ENCODE peak calls at places on chromosomes 12 and 14, in four cellular contexts. One of them, this sample, is unnamed.

GRCh38 chr12:46435625-46436024 is 63.1 kb upstream of the SLC38A2 start:
- DNase-seq in uterus: no peak
- DNase-seq in epithelial cell of esophagus: no peak
- DNase-seq in BJ: no peak
- DNase-seq in this sample: no peak

GRCh38 chr12:23771230-23771949 is 178.1 kb downstream of the SOX5 start:
- DNase-seq in epithelial cell of esophagus: no peak
- DNase-seq in uterus: no peak
- DNase-seq in BJ: no peak
- DNase-seq in this sample: peak; percentile 15

GRCh38 chr14:41568979-41569378 is 37.7 kb upstream of the LRFN5 start:
- DNase-seq in uterus: no peak
- DNase-seq in epithelial cell of esophagus: no peak
- DNase-seq in BJ: no peak
- DNase-seq in this sample: no peak

GRCh38 chr12:119204716-119205285 is 26.1 kb downstream of the HSPB8 start:
- DNase-seq in BJ: no peak
- DNase-seq in uterus: no peak
- DNase-seq in epithelial cell of esophagus: no peak
- DNase-seq in this sample: no peak

GRCh38 chr12:90080616-90081015 is 372.0 kb upstream of the ATP2B1 start:
- DNase-seq in epithelial cell of esophagus: no peak
- DNase-seq in uterus: no peak
- DNase-seq in BJ: no peak
- DNase-seq in this sample: no peak

GRCh38 chr14:20458031-20458789 is 3.0 kb downstream of the PIP4P1 start:
- DNase-seq in uterus: no peak
- DNase-seq in epithelial cell of esophagus: no peak
- DNase-seq in BJ: no peak
- DNase-seq in this sample: no peak

GRCh38 chr14:92663049-92663448 is 85.4 kb downstream of the LGMN start:
- DNase-seq in BJ: no peak
- DNase-seq in epithelial cell of esophagus: no peak
- DNase-seq in uterus: no peak
- DNase-seq in this sample: no peak

GRCh38 chr12:129870796-129871195 is 33.0 kb downstream of the TMEM132D start:
- DNase-seq in uterus: no peak
- DNase-seq in epithelial cell of esophagus: no peak
- DNase-seq in BJ: no peak
- DNase-seq in this sample: no peak

GRCh38 chr14:104240426-104241157 is 102.2 kb downstream of the KIF26A start:
- DNase-seq in uterus: no peak
- DNase-seq in epithelial cell of esophagus: no peak
- DNase-seq in BJ: no peak
- DNase-seq in this sample: no peak

GRCh38 chr12:60501124-60501729 is 905.4 kb downstream of the SLC16A7 start:
- DNase-seq in uterus: no peak
- DNase-seq in epithelial cell of esophagus: peak; percentile 4
- DNase-seq in BJ: no peak
- DNase-seq in this sample: no peak

GRCh38 chr12:3483089-3483488 is 7.9 kb upstream of the PRMT8 start:
- DNase-seq in uterus: no peak
- DNase-seq in BJ: no peak
- DNase-seq in epithelial cell of esophagus: no peak
- DNase-seq in this sample: no peak

GRCh38 chr12:113766880-113767878 is 198.9 kb downstream of the RBM19 start:
- DNase-seq in uterus: no peak
- DNase-seq in epithelial cell of esophagus: peak; percentile 50
- DNase-seq in BJ: peak; percentile 28
- DNase-seq in this sample: no peak

GRCh38 chr14:89207925-89208328 is 209.1 kb downstream of the FOXN3 start:
- DNase-seq in uterus: no peak
- DNase-seq in epithelial cell of esophagus: no peak
- DNase-seq in BJ: no peak
- DNase-seq in this sample: no peak

GRCh38 chr12:66965613-66966012 is 286.7 kb upstream of the GRIP1 start:
- DNase-seq in BJ: no peak
- DNase-seq in uterus: no peak
- DNase-seq in epithelial cell of esophagus: no peak
- DNase-seq in this sample: no peak

GRCh38 chr14:91029451-91030217 is 30.8 kb downstream of the RPS6KA5 start:
- DNase-seq in uterus: no peak
- DNase-seq in BJ: no peak
- DNase-seq in epithelial cell of esophagus: no peak
- DNase-seq in this sample: no peak

GRCh38 chr12:116821291-116821690 is 60.0 kb downstream of the HRK start:
- DNase-seq in BJ: no peak
- DNase-seq in epithelial cell of esophagus: no peak
- DNase-seq in uterus: no peak
- DNase-seq in this sample: no peak

GRCh38 chr14:37596790-37597189 is 1.4 kb downstream of the TTC6 start:
- DNase-seq in BJ: no peak
- DNase-seq in epithelial cell of esophagus: no peak
- DNase-seq in uterus: no peak
- DNase-seq in this sample: no peak

GRCh38 chr14:81582420-81582819 is 48.8 kb upstream of the SEL1L start:
- DNase-seq in BJ: no peak
- DNase-seq in epithelial cell of esophagus: peak; percentile 20
- DNase-seq in uterus: no peak
- DNase-seq in this sample: no peak

GRCh38 chr12:49909826-49910225 is 6.1 kb upstream of the FAIM2 start:
- DNase-seq in uterus: no peak
- DNase-seq in epithelial cell of esophagus: peak; percentile 71
- DNase-seq in BJ: no peak
- DNase-seq in this sample: no peak

GRCh38 chr14:76502638-76503037 is 126.7 kb downstream of the ESRRB start:
- DNase-seq in epithelial cell of esophagus: no peak
- DNase-seq in BJ: no peak
- DNase-seq in uterus: no peak
- DNase-seq in this sample: no peak

GRCh38 chr12:32036477-32037263 is 70.0 kb upstream of the BICD1 start:
- DNase-seq in epithelial cell of esophagus: no peak
- DNase-seq in BJ: no peak
- DNase-seq in uterus: no peak
- DNase-seq in this sample: no peak
- TF ChIP-seq CTCF in epithelial cell of esophagus: no peak
- TF ChIP-seq CTCF in BJ: no peak
- TF ChIP-seq CTCF in uterus: no peak
- TF ChIP-seq CTCF in this sample: no peak

GRCh38 chr14:36207500-36207899 is 31.0 kb upstream of the PTCSC3 start:
- DNase-seq in BJ: no peak
- DNase-seq in epithelial cell of esophagus: peak; percentile 28
- DNase-seq in uterus: no peak
- DNase-seq in this sample: no peak

GRCh38 chr14:36208690-36209278 is 32.3 kb upstream of the PTCSC3 start:
- DNase-seq in uterus: no peak
- DNase-seq in epithelial cell of esophagus: no peak
- DNase-seq in BJ: no peak
- DNase-seq in this sample: no peak

DNA sequence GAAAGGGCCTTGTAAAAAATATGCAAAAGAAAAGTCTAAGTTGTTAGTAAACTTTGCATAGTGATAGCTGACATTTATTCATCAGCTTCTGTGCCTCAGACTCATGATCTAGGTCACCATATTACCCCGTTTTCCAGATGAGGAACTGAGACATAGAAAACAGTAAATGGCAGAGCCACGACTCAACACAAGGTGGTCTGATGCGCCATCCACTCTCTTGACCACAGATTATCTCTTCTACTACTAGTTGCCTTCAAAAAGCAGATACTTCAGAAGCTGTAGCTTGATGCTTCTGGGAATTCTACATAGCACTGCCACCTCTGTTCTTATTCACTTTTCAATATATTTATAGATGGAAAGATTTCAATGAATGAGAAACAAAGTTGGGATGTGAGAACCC is 28.2 kb upstream of the PTCSC3 start:
- DNase-seq in uterus: no peak
- DNase-seq in epithelial cell of esophagus: no peak
- DNase-seq in BJ: no peak
- DNase-seq in this sample: no peak
- TF ChIP-seq CTCF in uterus: no peak
- TF ChIP-seq CTCF in epithelial cell of esophagus: no peak
- TF ChIP-seq CTCF in BJ: no peak
- TF ChIP-seq CTCF in this sample: no peak

DNA sequence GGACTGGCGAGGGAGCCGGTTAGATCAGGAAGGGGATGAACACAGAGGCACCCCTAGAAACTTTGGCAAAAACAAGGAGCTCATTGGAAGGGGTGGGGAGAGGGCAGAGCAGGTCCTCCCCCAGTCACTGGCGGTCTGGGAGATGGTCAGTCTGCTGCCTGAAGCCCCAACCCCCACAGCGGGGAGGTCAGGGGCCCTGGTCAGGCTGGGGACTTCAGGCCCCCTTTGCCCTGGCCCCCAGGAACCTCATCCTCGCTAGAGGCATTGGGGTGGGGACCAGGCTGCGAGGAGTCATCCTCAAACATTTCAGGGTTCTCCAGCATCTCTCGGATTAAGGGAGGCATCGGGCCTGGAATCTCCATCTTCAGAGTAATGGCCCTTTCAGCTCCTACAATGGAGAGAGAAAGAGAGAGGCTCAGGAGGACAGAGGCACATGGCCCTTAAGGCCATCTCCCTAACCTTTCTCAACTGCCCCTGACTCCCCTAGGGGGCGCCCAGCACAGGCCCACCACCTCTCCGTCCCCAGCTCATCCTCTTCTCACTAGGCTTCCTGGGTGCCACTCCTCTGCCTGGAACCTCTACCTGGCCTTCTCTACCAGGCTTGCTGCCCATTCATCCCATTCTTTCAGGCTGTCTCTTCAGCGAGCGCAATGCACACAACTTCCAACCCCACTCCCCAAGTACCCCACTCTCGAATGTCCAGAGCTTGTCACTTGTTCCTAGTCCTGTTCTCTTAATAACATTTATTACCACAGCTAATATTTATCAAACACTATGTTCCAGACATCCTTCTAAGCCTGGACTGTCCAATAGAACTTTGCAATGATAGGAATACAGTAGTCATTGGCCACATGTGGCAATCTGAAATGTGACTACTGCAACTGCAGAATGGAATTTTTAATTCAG is 4.7 kb upstream of the ITGB7 start:
- DNase-seq in uterus: no peak
- DNase-seq in epithelial cell of esophagus: no peak
- DNase-seq in BJ: no peak
- DNase-seq in this sample: no peak
- TF ChIP-seq CTCF in uterus: no peak
- TF ChIP-seq CTCF in epithelial cell of esophagus: no peak
- TF ChIP-seq CTCF in BJ: peak; percentile 45
- TF ChIP-seq CTCF in this sample: no peak

GRCh38 chr14:45838597-45838996 is 585.6 kb upstream of the MIS18BP1 start:
- DNase-seq in BJ: no peak
- DNase-seq in uterus: no peak
- DNase-seq in epithelial cell of esophagus: peak; percentile 37
- DNase-seq in this sample: no peak
- TF ChIP-seq CTCF in BJ: no peak
- TF ChIP-seq CTCF in uterus: no peak
- TF ChIP-seq CTCF in epithelial cell of esophagus: peak; percentile 13
- TF ChIP-seq CTCF in this sample: no peak

GRCh38 chr12:40224439-40225291 is at the start of gene LRRK2:
- DNase-seq in BJ: peak; percentile 22
- DNase-seq in epithelial cell of esophagus: peak; percentile 41
- DNase-seq in uterus: peak; percentile 84
- DNase-seq in this sample: peak; percentile 71
- TF ChIP-seq CTCF in BJ: peak; percentile 28
- TF ChIP-seq CTCF in epithelial cell of esophagus: no peak
- TF ChIP-seq CTCF in uterus: no peak
- TF ChIP-seq CTCF in this sample: no peak

GRCh38 chr12:131330106-131330820 is 376.6 kb downstream of the ADGRD1 start:
- DNase-seq in BJ: no peak
- DNase-seq in uterus: no peak
- DNase-seq in epithelial cell of esophagus: no peak
- DNase-seq in this sample: peak; percentile 52

GRCh38 chr12:131332224-131332623 is 378.5 kb downstream of the ADGRD1 start:
- DNase-seq in uterus: no peak
- DNase-seq in epithelial cell of esophagus: no peak
- DNase-seq in BJ: no peak
- DNase-seq in this sample: no peak

GRCh38 chr12:131331148-131331750 is 377.5 kb downstream of the ADGRD1 start:
- DNase-seq in epithelial cell of esophagus: no peak
- DNase-seq in BJ: no peak
- DNase-seq in uterus: no peak
- DNase-seq in this sample: peak; percentile 23

GRCh38 chr12:131323879-131324278 is 370.2 kb downstream of the ADGRD1 start:
- DNase-seq in epithelial cell of esophagus: no peak
- DNase-seq in uterus: no peak
- DNase-seq in BJ: no peak
- DNase-seq in this sample: no peak

DNA sequence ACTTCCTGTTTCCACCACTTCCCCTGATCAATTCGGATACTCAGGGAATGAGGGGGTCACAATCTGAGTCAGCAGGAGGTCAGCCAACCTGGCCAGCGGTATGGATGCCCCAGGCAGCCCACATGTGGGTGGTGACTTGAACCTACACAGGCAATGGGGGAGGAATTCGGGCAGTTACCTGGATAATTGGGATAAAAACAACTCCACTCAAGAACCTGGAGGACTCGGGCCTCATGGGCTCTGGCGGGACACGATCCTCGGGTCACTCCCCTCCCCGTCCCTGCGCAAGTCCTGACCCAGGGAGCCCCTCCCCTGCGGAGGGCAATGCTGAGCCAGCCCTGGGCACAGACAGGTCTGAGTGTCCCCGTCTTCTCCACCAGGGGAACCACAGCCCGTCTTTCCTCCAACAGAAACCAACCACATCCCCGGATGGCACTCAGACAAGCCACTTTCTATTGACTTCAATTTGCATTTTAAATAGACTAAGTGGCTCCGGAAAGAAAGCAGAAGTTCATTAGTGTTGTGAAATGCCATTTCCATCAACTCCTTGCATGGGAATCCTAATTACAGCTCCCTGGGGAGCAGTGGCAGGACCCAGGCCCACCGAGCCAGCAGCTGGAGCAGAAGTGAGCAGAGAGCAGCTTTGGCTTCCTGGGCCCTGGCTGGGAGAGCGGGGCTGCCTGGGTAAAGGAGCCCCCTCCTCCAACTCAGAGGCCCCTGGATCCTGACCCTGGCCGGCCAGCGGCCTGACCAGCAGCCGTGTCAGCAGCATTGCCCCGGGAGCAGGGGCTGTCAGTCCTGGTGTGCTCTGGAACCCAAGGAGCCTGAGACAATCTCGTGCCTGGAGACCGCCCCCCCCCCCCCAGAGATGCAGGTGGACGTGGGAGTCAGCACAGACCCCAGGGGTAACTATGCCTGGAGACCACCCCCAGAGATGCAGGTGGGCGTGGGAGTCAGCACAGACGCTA is 374.1 kb downstream of the ADGRD1 start:
- DNase-seq in epithelial cell of esophagus: no peak
- DNase-seq in uterus: no peak
- DNase-seq in BJ: no peak
- DNase-seq in this sample: peak; percentile 72
- TF ChIP-seq CTCF in epithelial cell of esophagus: no peak
- TF ChIP-seq CTCF in uterus: no peak
- TF ChIP-seq CTCF in BJ: no peak
- TF ChIP-seq CTCF in this sample: no peak

GRCh38 chr12:76080729-76081415 is 3.6 kb downstream of the NAP1L1 start:
- DNase-seq in epithelial cell of esophagus: no peak
- DNase-seq in uterus: no peak
- DNase-seq in BJ: no peak
- DNase-seq in this sample: no peak
- TF ChIP-seq CTCF in epithelial cell of esophagus: peak; percentile 8
- TF ChIP-seq CTCF in uterus: no peak
- TF ChIP-seq CTCF in BJ: no peak
- TF ChIP-seq CTCF in this sample: no peak